ENCODE peak calls at places on chromosomes 12 and 14, in nine cellular contexts. One of them, this sample, is unnamed.

GRCh38 chr12:76029982-76030377 is 1.6 kb downstream of the PHLDA1 start:
- DNase-seq in bronchial epithelial cell: no peak
- DNase-seq in EL: peak
- DNase-seq in C1 segment of cervical spinal cord: no peak
- DNase-seq in aorta: no peak
- DNase-seq in substantia nigra: no peak
- DNase-seq in Daoy: peak
- DNase-seq in cardiac muscle cell: peak
- DNase-seq in lower lobe of right lung: no peak
- DNase-seq in this sample: peak

GRCh38 chr14:51328942-51329350 is 88.9 kb downstream of the TMX1 start:
- DNase-seq in bronchial epithelial cell: peak
- DNase-seq in EL: no peak
- DNase-seq in C1 segment of cervical spinal cord: no peak
- DNase-seq in aorta: no peak
- DNase-seq in substantia nigra: no peak
- DNase-seq in Daoy: no peak
- DNase-seq in cardiac muscle cell: no peak
- DNase-seq in lower lobe of right lung: no peak
- DNase-seq in this sample: no peak

GRCh38 chr12:110022980-110023633 is 23.9 kb downstream of the ANKRD13A start:
- DNase-seq in bronchial epithelial cell: no peak
- DNase-seq in EL: peak
- DNase-seq in C1 segment of cervical spinal cord: no peak
- DNase-seq in aorta: no peak
- DNase-seq in substantia nigra: no peak
- DNase-seq in Daoy: no peak
- DNase-seq in cardiac muscle cell: no peak
- DNase-seq in lower lobe of right lung: no peak
- DNase-seq in this sample: no peak

GRCh38 chr12:122205590-122205925 is 2.0 kb downstream of the B3GNT4 start:
- DNase-seq in bronchial epithelial cell: no peak
- DNase-seq in EL: no peak
- DNase-seq in C1 segment of cervical spinal cord: no peak
- DNase-seq in aorta: no peak
- DNase-seq in substantia nigra: no peak
- DNase-seq in Daoy: no peak
- DNase-seq in cardiac muscle cell: no peak
- DNase-seq in lower lobe of right lung: no peak
- DNase-seq in this sample: no peak

GRCh38 chr12:94112116-94112515 is 36.3 kb upstream of the PLXNC1 start:
- DNase-seq in bronchial epithelial cell: no peak
- DNase-seq in EL: no peak
- DNase-seq in C1 segment of cervical spinal cord: no peak
- DNase-seq in aorta: no peak
- DNase-seq in substantia nigra: no peak
- DNase-seq in Daoy: no peak
- DNase-seq in cardiac muscle cell: no peak
- DNase-seq in lower lobe of right lung: no peak
- DNase-seq in this sample: no peak

GRCh38 chr12:5889381-5890047 is 55.5 kb downstream of the ANO2 start:
- DNase-seq in bronchial epithelial cell: no peak
- DNase-seq in EL: peak
- DNase-seq in C1 segment of cervical spinal cord: no peak
- DNase-seq in aorta: no peak
- DNase-seq in substantia nigra: no peak
- DNase-seq in Daoy: no peak
- DNase-seq in cardiac muscle cell: no peak
- DNase-seq in lower lobe of right lung: no peak
- DNase-seq in this sample: peak

GRCh38 chr12:114684098-114684869 is at the start of gene TBX3:
- DNase-seq in bronchial epithelial cell: peak
- DNase-seq in EL: peak
- DNase-seq in C1 segment of cervical spinal cord: peak
- DNase-seq in aorta: peak
- DNase-seq in substantia nigra: peak
- DNase-seq in Daoy: peak
- DNase-seq in cardiac muscle cell: peak
- DNase-seq in lower lobe of right lung: peak
- DNase-seq in this sample: peak

GRCh38 chr12:110179291-110179690 is 55.1 kb downstream of the IFT81 start:
- DNase-seq in bronchial epithelial cell: peak
- DNase-seq in EL: peak
- DNase-seq in C1 segment of cervical spinal cord: no peak
- DNase-seq in aorta: peak
- DNase-seq in substantia nigra: no peak
- DNase-seq in Daoy: peak
- DNase-seq in cardiac muscle cell: no peak
- DNase-seq in lower lobe of right lung: no peak
- DNase-seq in this sample: peak

GRCh38 chr12:63821781-63822251 is 22.7 kb upstream of the SRGAP1 start:
- DNase-seq in bronchial epithelial cell: no peak
- DNase-seq in EL: peak
- DNase-seq in C1 segment of cervical spinal cord: no peak
- DNase-seq in aorta: no peak
- DNase-seq in substantia nigra: no peak
- DNase-seq in Daoy: peak
- DNase-seq in cardiac muscle cell: no peak
- DNase-seq in lower lobe of right lung: peak
- DNase-seq in this sample: no peak

GRCh38 chr12:100962086-100962712 is 167.6 kb downstream of the ANO4 start:
- DNase-seq in bronchial epithelial cell: no peak
- DNase-seq in EL: no peak
- DNase-seq in C1 segment of cervical spinal cord: no peak
- DNase-seq in aorta: no peak
- DNase-seq in substantia nigra: no peak
- DNase-seq in Daoy: no peak
- DNase-seq in cardiac muscle cell: no peak
- DNase-seq in lower lobe of right lung: no peak
- DNase-seq in this sample: no peak

GRCh38 chr12:14853966-14854365 is 10.6 kb upstream of the ART4 start:
- DNase-seq in bronchial epithelial cell: no peak
- DNase-seq in EL: no peak
- DNase-seq in C1 segment of cervical spinal cord: no peak
- DNase-seq in aorta: no peak
- DNase-seq in substantia nigra: no peak
- DNase-seq in Daoy: no peak
- DNase-seq in cardiac muscle cell: no peak
- DNase-seq in lower lobe of right lung: no peak
- DNase-seq in this sample: no peak

GRCh38 chr12:12228402-12228801 is 38.4 kb downstream of the LRP6 start:
- DNase-seq in bronchial epithelial cell: no peak
- DNase-seq in EL: no peak
- DNase-seq in C1 segment of cervical spinal cord: no peak
- DNase-seq in aorta: no peak
- DNase-seq in substantia nigra: no peak
- DNase-seq in Daoy: no peak
- DNase-seq in cardiac muscle cell: peak
- DNase-seq in lower lobe of right lung: no peak
- DNase-seq in this sample: no peak

GRCh38 chr14:26330982-26331381 is 266.9 kb downstream of the NOVA1 start:
- DNase-seq in bronchial epithelial cell: no peak
- DNase-seq in EL: no peak
- DNase-seq in C1 segment of cervical spinal cord: no peak
- DNase-seq in aorta: no peak
- DNase-seq in substantia nigra: no peak
- DNase-seq in Daoy: no peak
- DNase-seq in cardiac muscle cell: no peak
- DNase-seq in lower lobe of right lung: no peak
- DNase-seq in this sample: no peak

GRCh38 chr14:101103321-101103901 is 199.9 kb upstream of the RTL1 start:
- DNase-seq in bronchial epithelial cell: no peak
- DNase-seq in EL: no peak
- DNase-seq in C1 segment of cervical spinal cord: no peak
- DNase-seq in aorta: no peak
- DNase-seq in substantia nigra: no peak
- DNase-seq in Daoy: no peak
- DNase-seq in cardiac muscle cell: no peak
- DNase-seq in lower lobe of right lung: no peak
- DNase-seq in this sample: no peak

GRCh38 chr12:45216297-45216982 is 545 bp downstream of the ANO6 start:
- DNase-seq in bronchial epithelial cell: peak
- DNase-seq in EL: peak
- DNase-seq in C1 segment of cervical spinal cord: peak
- DNase-seq in aorta: peak
- DNase-seq in substantia nigra: peak
- DNase-seq in Daoy: peak
- DNase-seq in cardiac muscle cell: peak
- DNase-seq in lower lobe of right lung: peak
- DNase-seq in this sample: peak

GRCh38 chr12:21773263-21773741 is 1.2 kb downstream of the KCNJ8 start:
- DNase-seq in bronchial epithelial cell: peak
- DNase-seq in EL: peak
- DNase-seq in C1 segment of cervical spinal cord: no peak
- DNase-seq in aorta: peak
- DNase-seq in substantia nigra: no peak
- DNase-seq in Daoy: peak
- DNase-seq in cardiac muscle cell: peak
- DNase-seq in lower lobe of right lung: peak
- DNase-seq in this sample: no peak

GRCh38 chr12:125064492-125064891 is 743 bp upstream of the AACS start:
- DNase-seq in bronchial epithelial cell: no peak
- DNase-seq in EL: no peak
- DNase-seq in C1 segment of cervical spinal cord: no peak
- DNase-seq in aorta: no peak
- DNase-seq in substantia nigra: no peak
- DNase-seq in Daoy: no peak
- DNase-seq in cardiac muscle cell: no peak
- DNase-seq in lower lobe of right lung: no peak
- DNase-seq in this sample: no peak

GRCh38 chr12:5648692-5649338 is 216.9 kb downstream of the NTF3 start:
- DNase-seq in bronchial epithelial cell: peak
- DNase-seq in EL: peak
- DNase-seq in C1 segment of cervical spinal cord: no peak
- DNase-seq in aorta: no peak
- DNase-seq in substantia nigra: no peak
- DNase-seq in Daoy: peak
- DNase-seq in cardiac muscle cell: peak
- DNase-seq in lower lobe of right lung: no peak
- DNase-seq in this sample: peak

GRCh38 chr12:118337194-118337838 is 35.4 kb downstream of the TAOK3 start:
- DNase-seq in bronchial epithelial cell: no peak
- DNase-seq in EL: peak
- DNase-seq in C1 segment of cervical spinal cord: no peak
- DNase-seq in aorta: no peak
- DNase-seq in substantia nigra: no peak
- DNase-seq in Daoy: no peak
- DNase-seq in cardiac muscle cell: no peak
- DNase-seq in lower lobe of right lung: no peak
- DNase-seq in this sample: no peak

GRCh38 chr14:100737526-100737925 is 10.8 kb downstream of the DLK1 start:
- DNase-seq in bronchial epithelial cell: no peak
- DNase-seq in EL: no peak
- DNase-seq in C1 segment of cervical spinal cord: no peak
- DNase-seq in aorta: peak
- DNase-seq in substantia nigra: no peak
- DNase-seq in Daoy: no peak
- DNase-seq in cardiac muscle cell: no peak
- DNase-seq in lower lobe of right lung: no peak
- DNase-seq in this sample: no peak

GRCh38 chr12:47837190-47838171 is 17.8 kb upstream of the HDAC7 start:
- DNase-seq in bronchial epithelial cell: peak
- DNase-seq in EL: peak
- DNase-seq in C1 segment of cervical spinal cord: peak
- DNase-seq in aorta: peak
- DNase-seq in substantia nigra: peak
- DNase-seq in Daoy: peak
- DNase-seq in cardiac muscle cell: peak
- DNase-seq in lower lobe of right lung: peak
- DNase-seq in this sample: peak

GRCh38 chr12:90211017-90211416 is 502.4 kb upstream of the ATP2B1 start:
- DNase-seq in bronchial epithelial cell: peak
- DNase-seq in EL: peak
- DNase-seq in C1 segment of cervical spinal cord: no peak
- DNase-seq in aorta: no peak
- DNase-seq in substantia nigra: no peak
- DNase-seq in Daoy: no peak
- DNase-seq in cardiac muscle cell: no peak
- DNase-seq in lower lobe of right lung: no peak
- DNase-seq in this sample: peak

GRCh38 chr12:107349008-107349747 is 255.8 kb upstream of the CRY1 start:
- DNase-seq in bronchial epithelial cell: peak
- DNase-seq in EL: peak
- DNase-seq in C1 segment of cervical spinal cord: peak
- DNase-seq in aorta: no peak
- DNase-seq in substantia nigra: no peak
- DNase-seq in Daoy: peak
- DNase-seq in cardiac muscle cell: no peak
- DNase-seq in lower lobe of right lung: no peak
- DNase-seq in this sample: peak

GRCh38 chr14:94346841-94347240 is 23.7 kb upstream of the SERPINA6 start:
- DNase-seq in bronchial epithelial cell: no peak
- DNase-seq in EL: no peak
- DNase-seq in C1 segment of cervical spinal cord: no peak
- DNase-seq in aorta: no peak
- DNase-seq in substantia nigra: no peak
- DNase-seq in Daoy: no peak
- DNase-seq in cardiac muscle cell: no peak
- DNase-seq in lower lobe of right lung: no peak
- DNase-seq in this sample: no peak

GRCh38 chr12:103600967-103601728 is 14.1 kb downstream of the STAB2 start:
- DNase-seq in bronchial epithelial cell: no peak
- DNase-seq in EL: no peak
- DNase-seq in C1 segment of cervical spinal cord: no peak
- DNase-seq in aorta: no peak
- DNase-seq in substantia nigra: no peak
- DNase-seq in Daoy: no peak
- DNase-seq in cardiac muscle cell: no peak
- DNase-seq in lower lobe of right lung: no peak
- DNase-seq in this sample: no peak

GRCh38 chr12:103912069-103912468 is 18.1 kb upstream of the HSP90B1 start:
- DNase-seq in bronchial epithelial cell: no peak
- DNase-seq in EL: no peak
- DNase-seq in C1 segment of cervical spinal cord: no peak
- DNase-seq in aorta: no peak
- DNase-seq in substantia nigra: no peak
- DNase-seq in Daoy: no peak
- DNase-seq in cardiac muscle cell: no peak
- DNase-seq in lower lobe of right lung: no peak
- DNase-seq in this sample: no peak

GRCh38 chr12:123474493-123475255 is 16.7 kb downstream of the SNRNP35 start:
- DNase-seq in bronchial epithelial cell: no peak
- DNase-seq in EL: no peak
- DNase-seq in C1 segment of cervical spinal cord: no peak
- DNase-seq in aorta: peak
- DNase-seq in substantia nigra: no peak
- DNase-seq in Daoy: no peak
- DNase-seq in cardiac muscle cell: no peak
- DNase-seq in lower lobe of right lung: no peak
- DNase-seq in this sample: no peak